ENCODE peak calls at places on chromosomes 13 and 19, in five cellular contexts. G, W, Q, M and F are unnamed samples.

GRCh38 chr19:55301459-55302331 is 17.9 kb downstream of the BRSK1 start:
- DNase-seq in G (peak; percentile 24), W (peak; percentile 97), Q (peak; percentile 67), M (no peak), F (peak; percentile 88)

GRCh38 chr19:34351382-34351802 is 13.6 kb upstream of the GPI start:
- DNase-seq in G (no peak), W (no peak), Q (no peak), M (no peak), F (no peak)

GRCh38 chr19:46288896-46289588 is 7.8 kb upstream of the HIF3A start:
- DNase-seq in G (peak; percentile 71), W (no peak), Q (peak; percentile 91), M (no peak), F (peak; percentile 65)

GRCh38 chr13:34587586-34587985 is 354.5 kb upstream of the NBEA start:
- DNase-seq in G (no peak), W (no peak), Q (no peak), M (no peak), F (no peak)

GRCh38 chr19:35216833-35217707 is 11.5 kb downstream of the FAM187B start:
- DNase-seq in G (no peak), W (peak; percentile 32), Q (no peak), M (no peak), F (no peak)

GRCh38 chr13:86725105-86725504 is 925.9 kb upstream of the SLITRK6 start:
- DNase-seq in G (no peak), W (no peak), Q (peak; percentile 2), M (peak; percentile 7), F (no peak)

GRCh38 chr13:39186205-39186880 is 148.1 kb downstream of the NHLRC3 start:
- DNase-seq in G (no peak), W (no peak), Q (no peak), M (no peak), F (no peak)

GRCh38 chr13:23681253-23681652 is 111.0 kb downstream of the TNFRSF19 start:
- DNase-seq in G (no peak), W (no peak), Q (peak; percentile 76), M (no peak), F (no peak)

GRCh38 chr13:43087960-43088580 is 64.7 kb downstream of the DNAJC15 start:
- DNase-seq in G (no peak), W (no peak), Q (peak; percentile 66), M (no peak), F (no peak)

GRCh38 chr13:60162096-60162495 is 1.6 kb downstream of the DIAPH3 start:
- DNase-seq in G (no peak), W (no peak), Q (no peak), M (no peak), F (no peak)

GRCh38 chr13:32622827-32623226 is 36.6 kb downstream of the PDS5B start:
- DNase-seq in G (no peak), W (no peak), Q (no peak), M (no peak), F (no peak)

GRCh38 chr19:12270854-12271253 is 23.8 kb downstream of the ZNF44 start:
- DNase-seq in G (no peak), W (no peak), Q (no peak), M (no peak), F (no peak)
- H3K9me3 ChIP-seq in G (peaks cover 58% of the 10 kb centered on the region), W (peaks cover 92% of the 10 kb centered on the region), Q (peaks cover 10% of the 10 kb centered on the region), M (peaks cover 7% of the 10 kb centered on the region), F (peaks cover 13% of the 10 kb centered on the region)

GRCh38 chr19:20414133-20414532 is 151.4 kb downstream of the ZNF737 start:
- DNase-seq in G (no peak), W (no peak), Q (no peak), M (no peak), F (no peak)

GRCh38 chr19:20413705-20414104 is 151.9 kb downstream of the ZNF737 start:
- DNase-seq in G (no peak), W (no peak), Q (no peak), M (no peak), F (no peak)
- H3K9me3 ChIP-seq in G (peaks cover 15% of the 10 kb centered on the region), W (peaks cover 4% of the 10 kb centered on the region), Q (no peaks in the 10 kb centered on the region), M (no peaks in the 10 kb centered on the region), F (no peaks in the 10 kb centered on the region)

DNA sequence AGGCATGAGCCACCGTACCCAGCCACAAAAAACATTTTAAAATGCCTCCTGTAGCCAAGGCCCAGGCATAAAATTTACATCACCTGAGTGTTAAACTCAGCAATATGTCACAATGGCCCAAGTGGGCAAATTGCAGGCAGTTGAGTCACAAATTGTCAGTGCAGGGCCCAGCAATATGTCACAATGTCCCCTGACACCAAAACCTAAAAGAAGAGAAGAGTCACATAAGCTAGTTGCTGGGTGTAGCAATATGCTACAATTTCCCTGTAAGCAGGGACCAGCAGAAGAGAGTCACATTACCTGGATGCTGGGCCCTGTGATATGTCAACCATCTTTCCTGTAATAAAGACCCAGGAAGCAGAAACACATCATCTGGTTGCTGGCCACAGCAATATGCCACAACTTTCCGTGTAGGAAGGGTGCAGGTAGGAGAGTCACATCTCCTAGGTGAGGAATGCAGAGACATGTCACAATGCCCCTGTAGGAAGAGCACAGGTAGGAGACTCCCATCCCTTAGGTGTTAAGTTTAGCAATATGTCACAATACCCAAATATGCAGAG is 136.0 kb upstream of the ZNF91 start:
- DNase-seq in G (no peak), W (no peak), Q (no peak), M (no peak), F (no peak)
- H3K9me3 ChIP-seq in G (peaks cover 26% of the 10 kb centered on the region), W (peaks cover 11% of the 10 kb centered on the region), Q (no peaks in the 10 kb centered on the region), M (no peaks in the 10 kb centered on the region), F (no peaks in the 10 kb centered on the region)

DNA sequence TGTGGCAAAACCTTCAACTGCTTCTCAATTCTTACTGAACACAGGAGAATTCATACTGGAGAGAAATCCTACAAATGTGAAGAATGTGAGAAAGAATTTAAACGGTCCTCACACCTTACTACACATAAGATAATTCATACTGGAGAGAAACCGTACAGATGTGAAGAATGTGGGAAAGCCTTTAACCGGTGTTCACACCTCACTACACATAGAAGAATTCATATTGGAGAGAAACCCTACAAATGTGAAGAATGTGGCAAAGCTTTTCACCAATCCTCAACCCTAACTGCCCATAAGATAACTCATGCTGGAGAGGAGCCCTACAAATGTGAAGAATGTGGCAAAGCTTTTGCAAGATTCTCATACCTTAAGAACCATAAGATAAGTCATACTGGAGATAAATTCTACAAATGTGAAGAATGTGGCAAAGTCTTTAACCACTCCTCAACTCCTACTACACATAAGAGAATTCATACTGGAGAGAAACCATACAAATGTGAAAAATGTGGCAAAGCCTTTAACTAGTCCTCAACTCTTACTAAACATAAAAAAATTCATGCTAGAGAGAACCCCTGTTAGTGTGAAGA is 111.7 kb downstream of the ZNF100 start:
- DNase-seq in G (no peak), W (no peak), Q (no peak), M (no peak), F (no peak)
- H3K9me3 ChIP-seq in G (peaks cover 10% of the 10 kb centered on the region), W (peaks cover 27% of the 10 kb centered on the region), Q (no peaks in the 10 kb centered on the region), M (no peaks in the 10 kb centered on the region), F (no peaks in the 10 kb centered on the region)

GRCh38 chr19:56547535-56547934 is 8.8 kb downstream of the ZFP28 start:
- DNase-seq in G (no peak), W (no peak), Q (no peak), M (no peak), F (no peak)

GRCh38 chr19:56538761-56539263 is at the start of gene ZFP28:
- DNase-seq in G (no peak), W (no peak), Q (no peak), M (no peak), F (peak; percentile 78)

GRCh38 chr19:56538254-56538760 is 441 bp upstream of the ZFP28 start:
- DNase-seq in G (peak; percentile 66), W (peak; percentile 80), Q (peak; percentile 89), M (peak; percentile 58), F (peak; percentile 87)

DNA sequence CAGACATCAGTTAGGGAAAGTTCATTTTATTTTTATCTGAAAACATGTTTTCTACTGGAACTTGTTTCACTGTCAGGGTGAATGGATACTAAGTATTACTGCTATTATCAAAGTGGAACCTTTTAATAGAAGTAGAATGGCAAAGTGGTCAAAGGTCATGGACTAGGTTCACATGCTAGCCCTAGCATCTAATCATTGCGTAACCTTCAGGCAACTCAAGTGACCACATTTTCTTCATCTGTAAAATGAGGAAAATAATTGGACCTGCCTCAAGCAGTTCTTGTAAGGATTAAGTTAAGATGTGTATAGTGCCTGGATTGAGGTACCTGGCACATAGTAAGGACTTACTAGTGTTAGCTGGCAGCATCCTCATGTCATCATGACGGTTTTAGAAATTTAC is 5.0 kb downstream of the ZFP28 start:
- DNase-seq in G (no peak), W (no peak), Q (no peak), M (no peak), F (no peak)
- H3K9me3 ChIP-seq in G (peaks cover 49% of the 10 kb centered on the region), W (peaks cover 80% of the 10 kb centered on the region), Q (no peaks in the 10 kb centered on the region), M (no peaks in the 10 kb centered on the region), F (peaks cover 54% of the 10 kb centered on the region)

GRCh38 chr13:99289674-99290337 is 17.4 kb downstream of the GPR183 start:
- DNase-seq in G (no peak), W (no peak), Q (no peak), M (no peak), F (no peak)

GRCh38 chr13:99287544-99287943 is 19.7 kb downstream of the GPR183 start:
- DNase-seq in G (no peak), W (no peak), Q (no peak), M (no peak), F (no peak)

GRCh38 chr13:99285432-99286182 is 21.6 kb downstream of the GPR183 start:
- DNase-seq in G (no peak), W (no peak), Q (peak; percentile 37), M (no peak), F (no peak)

GRCh38 chr13:99289265-99289664 is 17.9 kb downstream of the GPR183 start:
- DNase-seq in G (no peak), W (no peak), Q (no peak), M (no peak), F (no peak)

GRCh38 chr13:99288069-99288468 is 19.1 kb downstream of the GPR183 start:
- DNase-seq in G (no peak), W (no peak), Q (no peak), M (no peak), F (peak; percentile 42)
- H3K9me3 ChIP-seq in G (no peaks in the 10 kb centered on the region), W (no peaks in the 10 kb centered on the region), Q (no peaks in the 10 kb centered on the region), M (no peaks in the 10 kb centered on the region), F (no peaks in the 10 kb centered on the region)

GRCh38 chr19:11949201-11949600 is 15.6 kb upstream of the ZNF763 start:
- DNase-seq in G (no peak), W (no peak), Q (peak; percentile 31), M (no peak), F (no peak)
- H3K9me3 ChIP-seq in G (peaks cover 73% of the 10 kb centered on the region), W (peaks cover 98% of the 10 kb centered on the region), Q (peaks cover 20% of the 10 kb centered on the region), M (peaks cover 30% of the 10 kb centered on the region), F (peaks cover 97% of the 10 kb centered on the region)

GRCh38 chr19:58166268-58166667 is 15.7 kb upstream of the ZNF329 start:
- DNase-seq in G (no peak), W (no peak), Q (no peak), M (no peak), F (no peak)

GRCh38 chr19:58166708-58167280 is 16.1 kb upstream of the ZNF274 start:
- DNase-seq in G (no peak), W (no peak), Q (peak; percentile 5), M (no peak), F (peak; percentile 4)

DNA sequence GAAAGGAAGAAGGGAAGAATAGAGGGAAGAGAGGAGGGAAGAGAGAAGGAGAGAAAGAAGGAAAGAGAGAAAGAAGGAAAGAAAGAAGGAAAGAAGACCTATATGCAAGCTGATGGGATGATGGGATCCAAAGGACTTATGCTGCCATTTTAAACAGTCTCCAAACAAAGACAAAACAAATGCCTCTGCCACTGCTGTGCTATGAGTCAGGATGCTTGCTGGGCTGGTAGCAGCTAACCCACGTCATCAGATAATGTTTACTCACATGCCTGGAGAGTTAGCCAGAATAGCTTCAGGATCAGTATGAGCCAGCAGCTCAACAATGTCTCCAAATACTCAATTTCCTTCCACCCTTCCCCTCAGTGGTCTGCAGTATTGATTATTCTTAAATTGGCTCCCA is 12.0 kb upstream of the ZNF274 start:
- DNase-seq in G (no peak), W (no peak), Q (no peak), M (no peak), F (no peak)
- H3K9me3 ChIP-seq in G (peaks cover 77% of the 10 kb centered on the region), W (peaks cover 73% of the 10 kb centered on the region), Q (no peaks in the 10 kb centered on the region), M (peaks cover 7% of the 10 kb centered on the region), F (peaks cover 87% of the 10 kb centered on the region)